ENCODE peak calls at places on chromosomes 3 and 15, in ten cellular contexts. One of them, this sample, is unnamed.

GRCh38 chr3:34090876-34091275 is 292.4 kb downstream of the PDCD6IP start:
- DNase-seq in renal cortical epithelial cell: no peak
- DNase-seq in pancreas: no peak
- DNase-seq in HT-29: no peak
- DNase-seq in Calu3: no peak
- DNase-seq in HT1080: no peak
- DNase-seq in anterior cingulate cortex: no peak
- DNase-seq in NCI-H1417: peak; percentile 26
- DNase-seq in GM03348: no peak
- DNase-seq in MG63: no peak
- DNase-seq in this sample: no peak

GRCh38 chr15:89783111-89783860 is 7.2 kb downstream of the MESP2 start:
- DNase-seq in GM03348: peak; percentile 53
- DNase-seq in MG63: peak; percentile 36
- DNase-seq in pancreas: peak; percentile 66
- DNase-seq in Calu3: no peak
- DNase-seq in anterior cingulate cortex: no peak
- DNase-seq in NCI-H1417: no peak
- DNase-seq in HT1080: peak; percentile 37
- DNase-seq in HT-29: no peak
- DNase-seq in renal cortical epithelial cell: no peak
- DNase-seq in this sample: no peak

GRCh38 chr15:101020945-101021344 is 101.8 kb downstream of the LRRK1 start:
- DNase-seq in pancreas: no peak
- DNase-seq in NCI-H1417: no peak
- DNase-seq in HT1080: no peak
- DNase-seq in renal cortical epithelial cell: no peak
- DNase-seq in GM03348: no peak
- DNase-seq in anterior cingulate cortex: no peak
- DNase-seq in MG63: no peak
- DNase-seq in HT-29: no peak
- DNase-seq in Calu3: no peak
- DNase-seq in this sample: no peak

GRCh38 chr15:25858952-25859760 is 4.0 kb downstream of the ATP10A start:
- DNase-seq in Calu3: no peak
- DNase-seq in renal cortical epithelial cell: no peak
- DNase-seq in GM03348: no peak
- DNase-seq in HT1080: no peak
- DNase-seq in anterior cingulate cortex: no peak
- DNase-seq in NCI-H1417: no peak
- DNase-seq in pancreas: no peak
- DNase-seq in MG63: no peak
- DNase-seq in HT-29: no peak
- DNase-seq in this sample: no peak

GRCh38 chr15:67201136-67201535 is 53.3 kb downstream of the AAGAB start:
- DNase-seq in HT1080: peak; percentile 54
- DNase-seq in pancreas: no peak
- DNase-seq in MG63: no peak
- DNase-seq in Calu3: no peak
- DNase-seq in GM03348: no peak
- DNase-seq in NCI-H1417: no peak
- DNase-seq in renal cortical epithelial cell: peak; percentile 84
- DNase-seq in anterior cingulate cortex: no peak
- DNase-seq in HT-29: no peak
- DNase-seq in this sample: no peak

GRCh38 chr15:31488437-31489204 is 162.0 kb downstream of the KLF13 start:
- DNase-seq in GM03348: peak; percentile 94
- DNase-seq in Calu3: peak; percentile 45
- DNase-seq in anterior cingulate cortex: no peak
- DNase-seq in renal cortical epithelial cell: peak; percentile 76
- DNase-seq in HT1080: peak; percentile 74
- DNase-seq in NCI-H1417: peak; percentile 92
- DNase-seq in pancreas: peak; percentile 70
- DNase-seq in HT-29: peak; percentile 94
- DNase-seq in MG63: peak; percentile 95
- DNase-seq in this sample: peak; percentile 74

GRCh38 chr15:88912500-88912921 is 668 bp downstream of the MFGE8 start:
- DNase-seq in GM03348: peak; percentile 62
- DNase-seq in HT-29: peak; percentile 15
- DNase-seq in NCI-H1417: no peak
- DNase-seq in renal cortical epithelial cell: no peak
- DNase-seq in Calu3: no peak
- DNase-seq in MG63: no peak
- DNase-seq in anterior cingulate cortex: no peak
- DNase-seq in pancreas: no peak
- DNase-seq in HT1080: no peak
- DNase-seq in this sample: no peak

GRCh38 chr15:39345176-39345575 is 235.7 kb upstream of the THBS1 start:
- DNase-seq in HT-29: no peak
- DNase-seq in GM03348: peak; percentile 61
- DNase-seq in MG63: no peak
- DNase-seq in renal cortical epithelial cell: no peak
- DNase-seq in NCI-H1417: no peak
- DNase-seq in pancreas: no peak
- DNase-seq in anterior cingulate cortex: no peak
- DNase-seq in Calu3: no peak
- DNase-seq in HT1080: no peak
- DNase-seq in this sample: no peak

GRCh38 chr15:67505675-67506572 is 15.0 kb upstream of the C15orf61 start:
- DNase-seq in anterior cingulate cortex: no peak
- DNase-seq in NCI-H1417: no peak
- DNase-seq in HT-29: no peak
- DNase-seq in GM03348: no peak
- DNase-seq in Calu3: no peak
- DNase-seq in MG63: no peak
- DNase-seq in pancreas: no peak
- DNase-seq in HT1080: no peak
- DNase-seq in renal cortical epithelial cell: no peak
- DNase-seq in this sample: no peak

GRCh38 chr3:64340636-64341240 is 115.5 kb upstream of the PRICKLE2 start:
- DNase-seq in HT1080: peak; percentile 87
- DNase-seq in anterior cingulate cortex: no peak
- DNase-seq in HT-29: no peak
- DNase-seq in pancreas: no peak
- DNase-seq in Calu3: no peak
- DNase-seq in MG63: no peak
- DNase-seq in GM03348: peak; percentile 64
- DNase-seq in NCI-H1417: no peak
- DNase-seq in renal cortical epithelial cell: peak; percentile 89
- DNase-seq in this sample: peak; percentile 61

GRCh38 chr15:31398677-31399260 is 72.1 kb downstream of the KLF13 start:
- DNase-seq in GM03348: no peak
- DNase-seq in pancreas: no peak
- DNase-seq in NCI-H1417: peak; percentile 27
- DNase-seq in Calu3: no peak
- DNase-seq in anterior cingulate cortex: no peak
- DNase-seq in HT-29: peak; percentile 57
- DNase-seq in HT1080: no peak
- DNase-seq in renal cortical epithelial cell: no peak
- DNase-seq in MG63: peak; percentile 62
- DNase-seq in this sample: no peak

GRCh38 chr3:31945738-31946052 is 35.4 kb downstream of the OSBPL10 start:
- DNase-seq in MG63: no peak
- DNase-seq in pancreas: no peak
- DNase-seq in NCI-H1417: no peak
- DNase-seq in HT1080: no peak
- DNase-seq in GM03348: peak; percentile 18
- DNase-seq in anterior cingulate cortex: no peak
- DNase-seq in renal cortical epithelial cell: no peak
- DNase-seq in HT-29: no peak
- DNase-seq in Calu3: no peak
- DNase-seq in this sample: no peak

GRCh38 chr3:126816956-126817777 is 113.1 kb downstream of the CHCHD6 start:
- DNase-seq in pancreas: no peak
- DNase-seq in anterior cingulate cortex: no peak
- DNase-seq in HT-29: no peak
- DNase-seq in renal cortical epithelial cell: peak; percentile 33
- DNase-seq in Calu3: no peak
- DNase-seq in NCI-H1417: peak; percentile 17
- DNase-seq in GM03348: no peak
- DNase-seq in MG63: no peak
- DNase-seq in HT1080: no peak
- DNase-seq in this sample: no peak

GRCh38 chr3:64685331-64685799 is 2.4 kb downstream of the ADAMTS9 start:
- DNase-seq in NCI-H1417: peak; percentile 22
- DNase-seq in HT-29: no peak
- DNase-seq in pancreas: peak; percentile 22
- DNase-seq in anterior cingulate cortex: no peak
- DNase-seq in MG63: no peak
- DNase-seq in Calu3: no peak
- DNase-seq in GM03348: peak; percentile 31
- DNase-seq in HT1080: no peak
- DNase-seq in renal cortical epithelial cell: no peak
- DNase-seq in this sample: no peak

GRCh38 chr15:59190291-59190690 is 16.4 kb upstream of the LDHAL6B start:
- DNase-seq in NCI-H1417: no peak
- DNase-seq in pancreas: no peak
- DNase-seq in HT1080: no peak
- DNase-seq in MG63: no peak
- DNase-seq in renal cortical epithelial cell: no peak
- DNase-seq in GM03348: no peak
- DNase-seq in anterior cingulate cortex: no peak
- DNase-seq in Calu3: no peak
- DNase-seq in HT-29: no peak
- DNase-seq in this sample: no peak

GRCh38 chr15:66252411-66253295 is 897 bp downstream of the MEGF11 start:
- DNase-seq in NCI-H1417: peak; percentile 86
- DNase-seq in HT1080: peak; percentile 26
- DNase-seq in anterior cingulate cortex: no peak
- DNase-seq in MG63: peak; percentile 61
- DNase-seq in renal cortical epithelial cell: peak; percentile 7
- DNase-seq in GM03348: peak; percentile 87
- DNase-seq in Calu3: peak; percentile 81
- DNase-seq in pancreas: peak; percentile 64
- DNase-seq in HT-29: peak; percentile 58
- DNase-seq in this sample: no peak

GRCh38 chr3:150149651-150150051 is 179.0 kb upstream of the PFN2 start:
- DNase-seq in NCI-H1417: peak; percentile 76
- DNase-seq in MG63: peak; percentile 83
- DNase-seq in anterior cingulate cortex: no peak
- DNase-seq in HT1080: peak; percentile 48
- DNase-seq in Calu3: no peak
- DNase-seq in GM03348: peak; percentile 58
- DNase-seq in pancreas: no peak
- DNase-seq in renal cortical epithelial cell: peak; percentile 82
- DNase-seq in HT-29: peak; percentile 24
- DNase-seq in this sample: peak; percentile 69

GRCh38 chr3:32956750-32957570 is 5.5 kb downstream of the CCR4 start:
- DNase-seq in NCI-H1417: no peak
- DNase-seq in GM03348: no peak
- DNase-seq in HT-29: no peak
- DNase-seq in pancreas: no peak
- DNase-seq in HT1080: no peak
- DNase-seq in renal cortical epithelial cell: no peak
- DNase-seq in Calu3: no peak
- DNase-seq in MG63: no peak
- DNase-seq in anterior cingulate cortex: no peak
- DNase-seq in this sample: no peak

This sample was measured in amniotic stem cell.